ENCODE peak calls at places on chromosomes 3 and 15, in eight cellular contexts. C is T-helper 2 cell; E is stimulated activated CD8-positive, alpha-beta memory T cell treated with anti-CD3 and anti-CD28 coated beads, Interleukin-4, amount 100 ng/mL, for 4 hours; J is lower leg skin; X is RPMI7951; F is HTR-8/SVneo; O is neural crest cell; S is CD8-positive, alpha-beta T cell. R is an unnamed sample.

GRCh38 chr3:58556001-58556400 is 19.0 kb upstream of the ACOX2 start:
- DNase-seq in J (no peak), E (no peak), X (no peak), F (no peak), O (no peak), S (no peak), C (no peak), R (no peak)

GRCh38 chr15:47733085-47733484 is 15.8 kb downstream of the SEMA6D start:
- DNase-seq in C (no peak), J (no peak), E (no peak), X (no peak), O (no peak), F (no peak), S (no peak), R (no peak)

GRCh38 chr15:89370120-89371077 is 35.8 kb upstream of the POLG start:
- DNase-seq in J (no peak), C (no peak), X (no peak), E (no peak), O (no peak), F (no peak), S (no peak), R (no peak)

GRCh38 chr3:117035785-117036184 is 326.2 kb downstream of the TUSC7 start:
- DNase-seq in J (no peak), C (no peak), O (no peak), X (no peak), S (no peak), F (no peak), E (no peak), R (peak)

GRCh38 chr15:87753539-87753938 is 503.0 kb downstream of the NTRK3 start:
- DNase-seq in J (no peak), O (no peak), E (no peak), X (peak), F (no peak), C (no peak), S (no peak), R (no peak)

GRCh38 chr3:86239956-86240355 is 751.0 kb downstream of the VGLL3 start:
- DNase-seq in X (no peak), S (no peak), F (no peak), C (no peak), J (no peak), O (no peak), E (no peak), R (no peak)

GRCh38 chr15:58229297-58229768 is 91.2 kb downstream of the AQP9 start:
- DNase-seq in J (no peak), F (no peak), O (peak), E (no peak), S (no peak), C (no peak), X (peak), R (no peak)

GRCh38 chr3:52061116-52061910 is 4.9 kb upstream of the DUSP7 start:
- DNase-seq in J (no peak), S (no peak), E (no peak), X (peak), O (no peak), F (no peak), C (no peak), R (no peak)

GRCh38 chr15:45747426-45747825 is 112.6 kb downstream of the SQOR start:
- DNase-seq in F (no peak), E (no peak), S (no peak), J (no peak), C (no peak), X (no peak), O (no peak), R (no peak)

GRCh38 chr3:4340411-4341335 is 37.5 kb downstream of the SETMAR start:
- DNase-seq in J (no peak), C (no peak), S (no peak), F (no peak), X (peak), E (no peak), O (no peak), R (no peak)

GRCh38 chr3:46565607-46566039 is 479 bp downstream of the LRRC2 start:
- DNase-seq in O (peak), X (no peak), C (no peak), F (no peak), S (no peak), J (peak), E (no peak), R (peak)

GRCh38 chr3:69445498-69445897 is 59.6 kb upstream of the FRMD4B start:
- DNase-seq in E (no peak), S (no peak), F (no peak), X (no peak), O (no peak), J (no peak), C (no peak), R (no peak)

GRCh38 chr15:91304794-91305193 is 204.7 kb downstream of the SV2B start:
- DNase-seq in S (no peak), X (no peak), O (no peak), J (no peak), C (no peak), F (no peak), E (no peak), R (no peak)

GRCh38 chr3:23475446-23475845 is 272.3 kb downstream of the UBE2E2 start:
- DNase-seq in F (no peak), C (no peak), S (no peak), E (no peak), O (no peak), J (no peak), X (no peak), R (no peak)

GRCh38 chr3:58337190-58337589 is 4.5 kb downstream of the PXK start:
- DNase-seq in S (no peak), O (no peak), F (no peak), C (no peak), X (no peak), E (no peak), J (no peak), R (no peak)

GRCh38 chr3:129469026-129469425 is 29.0 kb downstream of the IFT122 start:
- DNase-seq in X (no peak), E (no peak), F (no peak), J (no peak), O (no peak), S (no peak), C (peak), R (no peak)

GRCh38 chr3:12868039-12869024 is 27.0 kb upstream of the RPL32 start:
- DNase-seq in F (peak), C (peak), J (peak), S (peak), X (peak), E (no peak), O (peak), R (peak)

GRCh38 chr15:44045217-44045616 is 149.9 kb downstream of the FRMD5 start:
- DNase-seq in C (no peak), X (no peak), O (no peak), E (no peak), J (no peak), S (no peak), F (no peak), R (no peak)

GRCh38 chr3:150146891-150147761 is 176.4 kb upstream of the PFN2 start:
- DNase-seq in S (no peak), E (no peak), X (peak), C (no peak), F (peak), J (no peak), O (no peak), R (no peak)

GRCh38 chr3:2770451-2770850 is 339.7 kb downstream of the IL5RA start:
- DNase-seq in J (no peak), F (no peak), S (no peak), E (no peak), X (no peak), C (no peak), O (no peak), R (no peak)

GRCh38 chr15:49421991-49422390 is 1.1 kb upstream of the FGF7 start:
- DNase-seq in F (peak), S (peak), E (no peak), C (peak), J (peak), X (peak), O (peak), R (no peak)

GRCh38 chr15:60074181-60074885 is 70.2 kb downstream of the FOXB1 start:
- DNase-seq in J (no peak), E (no peak), F (no peak), C (peak), O (no peak), X (peak), S (no peak), R (no peak)

GRCh38 chr3:106425021-106425420 is 556.2 kb upstream of the CBLB start:
- DNase-seq in J (no peak), O (no peak), F (no peak), S (no peak), X (peak), C (no peak), E (no peak), R (no peak)

GRCh38 chr3:177673105-177673804 is 476.0 kb upstream of the TBL1XR1 start:
- DNase-seq in E (no peak), S (no peak), C (no peak), J (no peak), X (peak), F (no peak), O (no peak), R (no peak)

GRCh38 chr3:15206662-15207576 is 873 bp downstream of the CAPN7 start:
- DNase-seq in F (no peak), C (peak), X (peak), O (peak), J (no peak), E (no peak), S (no peak), R (peak)

GRCh38 chr3:13891492-13892073 is 11.7 kb upstream of the WNT7A start:
- DNase-seq in C (peak), F (no peak), E (no peak), J (no peak), S (no peak), X (peak), O (no peak), R (no peak)

GRCh38 chr3:109559389-109559788 is 222.0 kb upstream of the DPPA4 start:
- DNase-seq in C (no peak), E (no peak), J (no peak), O (no peak), S (no peak), X (no peak), F (no peak), R (no peak)

GRCh38 chr3:61081554-61081953 is 169.7 kb downstream of the FHIT start:
- DNase-seq in E (no peak), S (no peak), J (no peak), O (no peak), C (no peak), X (no peak), F (no peak), R (no peak)

GRCh38 chr3:191393146-191393545 is 62.8 kb upstream of the UTS2B start:
- DNase-seq in X (no peak), C (no peak), E (no peak), O (no peak), J (no peak), F (no peak), S (no peak), R (no peak)

GRCh38 chr3:192991351-192991750 is 73.7 kb upstream of the MB21D2 start:
- DNase-seq in F (no peak), S (no peak), J (no peak), C (no peak), E (no peak), O (no peak), X (no peak), R (no peak)

GRCh38 chr3:13218541-13218908 is 145.3 kb upstream of the IQSEC1 start:
- DNase-seq in J (no peak), F (no peak), S (no peak), C (no peak), E (no peak), O (no peak), X (no peak), R (no peak)

GRCh38 chr3:53083496-53083895 is 37.6 kb upstream of the SFMBT1 start:
- DNase-seq in J (no peak), C (no peak), F (no peak), X (peak), E (no peak), S (no peak), O (no peak), R (peak)

GRCh38 chr15:57090460-57090859 is 172.0 kb downstream of the TCF12 start:
- DNase-seq in J (no peak), E (no peak), F (no peak), C (no peak), X (no peak), S (no peak), O (no peak), R (no peak)

GRCh38 chr3:132641837-132642538 is 17.6 kb downstream of the ACAD11 start:
- DNase-seq in O (no peak), E (no peak), S (no peak), F (peak), J (no peak), C (peak), X (peak), R (no peak)

GRCh38 chr15:49815937-49816336 is 195.1 kb downstream of the DTWD1 start:
- DNase-seq in O (no peak), C (peak), J (no peak), F (peak), X (peak), E (no peak), S (no peak), R (peak)

GRCh38 chr3:53114011-53114400 is 16.2 kb downstream of the RFT1 start:
- DNase-seq in E (peak), S (peak), X (peak), J (peak), C (peak), F (peak), O (peak), R (peak)

GRCh38 chr15:69626095-69627066 is 173.8 kb downstream of the RPLP1 start:
- DNase-seq in E (no peak), S (no peak), J (no peak), X (no peak), O (no peak), F (no peak), C (no peak), R (no peak)

GRCh38 chr3:26624209-26624775 is 1.7 kb downstream of the LRRC3B start:
- DNase-seq in E (no peak), C (no peak), O (no peak), J (no peak), F (no peak), X (no peak), S (no peak), R (no peak)

GRCh38 chr3:147298511-147298982 is 107.8 kb downstream of the ZIC4 start:
- DNase-seq in S (no peak), C (no peak), J (peak), F (peak), O (no peak), E (no peak), X (peak), R (no peak)